ENCODE peak calls at places on chromosomes 7 and 10, in seven cellular contexts. Q is HFF-Myc, M is astrocyte of the spinal cord, L is endothelial cell of umbilical vein, X is mesendoderm, D is A549, H is brain microvascular endothelial cell. P is an unnamed sample.

GRCh38 chr10:72292223-72292691 is 18.5 kb downstream of the DDIT4 start:
- DNase-seq in Q (no peak), M (no peak), L (no peak), X (no peak), D (peak), H (no peak), P (no peak)

GRCh38 chr10:4242561-4243035 is 457.6 kb upstream of the KLF6 start:
- DNase-seq in Q (peak), M (peak), L (peak), X (peak), D (no peak), H (peak), P (peak)

GRCh38 chr10:104330168-104331117 is 7.8 kb downstream of the ITPRIP start:
- DNase-seq in Q (no peak), M (peak), L (peak), X (peak), D (peak), H (peak), P (peak)

GRCh38 chr10:22832198-22832597 is 95.7 kb upstream of the ARMC3 start:
- DNase-seq in Q (no peak), M (no peak), L (no peak), X (no peak), D (no peak), H (no peak), P (no peak)

GRCh38 chr7:46173526-46174191 is 252.6 kb upstream of the IGFBP3 start:
- DNase-seq in Q (no peak), M (no peak), L (no peak), X (no peak), D (no peak), H (no peak), P (peak)

GRCh38 chr7:111752022-111752582 is 189.8 kb upstream of the IMMP2L start:
- DNase-seq in Q (no peak), M (peak), L (peak), X (peak), D (peak), H (no peak), P (peak)

GRCh38 chr7:116708248-116708647 is 36.3 kb downstream of the MET start:
- DNase-seq in Q (no peak), M (peak), L (no peak), X (no peak), D (no peak), H (no peak), P (no peak)

GRCh38 chr10:108362956-108363355 is 1198.5 kb upstream of the SORCS1 start:
- DNase-seq in Q (no peak), M (no peak), L (no peak), X (peak), D (no peak), H (no peak), P (no peak)

GRCh38 chr7:152081088-152081487 is 55.6 kb downstream of the GALNT11 start:
- DNase-seq in Q (no peak), M (no peak), L (no peak), X (peak), D (peak), H (no peak), P (no peak)

GRCh38 chr7:45888185-45888992 is at the start of gene IGFBP1:
- DNase-seq in Q (no peak), M (peak), L (peak), X (peak), D (peak), H (no peak), P (no peak)

GRCh38 chr10:77176224-77176623 is 461.4 kb downstream of the KCNMA1 start:
- DNase-seq in Q (no peak), M (no peak), L (no peak), X (no peak), D (no peak), H (no peak), P (no peak)

GRCh38 chr7:73879977-73880681 is 19.2 kb downstream of the TMEM270 start:
- DNase-seq in Q (no peak), M (no peak), L (no peak), X (peak), D (peak), H (no peak), P (no peak)

GRCh38 chr7:64642046-64642445 is 23.9 kb upstream of the ZNF107 start:
- DNase-seq in Q (no peak), M (no peak), L (no peak), X (no peak), D (no peak), H (no peak), P (no peak)

GRCh38 chr7:80699656-80700318 is 61.3 kb downstream of the CD36 start:
- DNase-seq in Q (no peak), M (peak), L (peak), X (no peak), D (no peak), H (no peak), P (no peak)

GRCh38 chr10:78211476-78212110 is 177.9 kb downstream of the RPS24 start:
- DNase-seq in Q (no peak), M (peak), L (peak), X (peak), D (peak), H (peak), P (peak)

GRCh38 chr10:99880071-99880835 is 97.8 kb downstream of the ABCC2 start:
- DNase-seq in Q (no peak), M (no peak), L (peak), X (no peak), D (no peak), H (peak), P (no peak)

GRCh38 chr10:11409357-11409756 is 202.1 kb downstream of the USP6NL start:
- DNase-seq in Q (no peak), M (no peak), L (no peak), X (no peak), D (no peak), H (no peak), P (no peak)

GRCh38 chr7:111682576-111683372 is 120.5 kb upstream of the IMMP2L start:
- DNase-seq in Q (no peak), M (no peak), L (no peak), X (no peak), D (no peak), H (no peak), P (no peak)

GRCh38 chr10:33136781-33137180 is 178.8 kb upstream of the ITGB1 start:
- DNase-seq in Q (no peak), M (peak), L (no peak), X (no peak), D (no peak), H (no peak), P (no peak)

GRCh38 chr10:129963831-129964501 is at the start of gene EBF3:
- DNase-seq in Q (no peak), M (no peak), L (peak), X (peak), D (peak), H (peak), P (no peak)

GRCh38 chr7:84841809-84842208 is 345.0 kb downstream of the SEMA3D start:
- DNase-seq in Q (no peak), M (peak), L (no peak), X (no peak), D (no peak), H (no peak), P (no peak)

GRCh38 chr7:142443614-142444013 is 185.8 kb upstream of the PRSS58 start:
- DNase-seq in Q (no peak), M (no peak), L (peak), X (no peak), D (no peak), H (no peak), P (no peak)

GRCh38 chr10:8639601-8640000 is 585.1 kb downstream of the GATA3 start:
- DNase-seq in Q (no peak), M (no peak), L (no peak), X (no peak), D (no peak), H (no peak), P (no peak)

GRCh38 chr7:79668292-79668691 is 214.8 kb upstream of the MAGI2 start:
- DNase-seq in Q (no peak), M (no peak), L (no peak), X (no peak), D (no peak), H (peak), P (no peak)

GRCh38 chr7:79666472-79666871 is 213.0 kb upstream of the MAGI2 start:
- DNase-seq in Q (no peak), M (no peak), L (no peak), X (no peak), D (no peak), H (no peak), P (no peak)

DNA sequence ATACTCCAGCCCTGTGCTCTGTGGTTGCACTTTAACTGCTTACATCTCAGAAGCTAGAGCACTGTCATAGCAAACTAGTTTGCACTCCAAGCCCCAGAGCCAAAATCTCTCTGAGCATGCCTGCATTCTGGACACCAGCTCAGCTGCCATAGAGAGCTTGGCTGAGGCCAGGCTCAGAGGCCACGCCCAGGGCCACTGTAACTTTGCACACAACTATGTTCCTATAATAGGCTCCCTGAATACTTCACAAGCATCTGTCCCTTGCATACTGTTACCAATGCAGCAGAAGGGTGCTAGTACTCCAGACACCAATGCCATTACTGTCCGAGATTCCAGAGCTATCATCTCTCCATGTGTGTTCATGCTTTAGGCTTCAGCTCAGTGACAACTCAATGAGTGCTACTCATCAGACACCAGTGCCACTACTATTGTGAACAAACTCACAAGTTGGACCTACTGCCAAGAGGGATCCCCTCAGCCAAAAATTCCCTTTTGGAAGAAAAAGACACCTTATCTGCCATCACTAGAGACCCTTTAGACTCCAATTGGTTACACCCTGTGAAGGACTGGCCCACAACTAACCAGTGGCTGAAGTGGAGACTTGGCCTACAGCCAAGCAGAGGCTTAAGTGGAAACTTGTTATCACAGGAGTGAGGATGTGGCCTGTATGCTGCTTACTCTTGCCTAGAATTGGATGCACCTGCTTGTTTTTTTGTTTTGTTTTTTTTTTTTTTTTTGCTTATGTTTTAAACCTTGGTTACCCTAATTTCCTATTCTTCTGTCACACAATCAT is 211.6 kb upstream of the MAGI2 start:
- DNase-seq in Q (no peak), M (no peak), L (no peak), X (no peak), D (no peak), H (no peak), P (no peak)
- H3K4me3 ChIP-seq in Q (no peak), M (no peak), L (no peak), X (no peak), D (no peak), H (no peak), P (no peak)

GRCh38 chr10:58781873-58782488 is 269.3 kb downstream of the BICC1 start:
- DNase-seq in Q (peak), M (peak), L (peak), X (peak), D (peak), H (peak), P (peak)

GRCh38 chr10:58780481-58780880 is 267.8 kb downstream of the BICC1 start:
- DNase-seq in Q (no peak), M (peak), L (no peak), X (no peak), D (no peak), H (no peak), P (no peak)

GRCh38 chr10:58785354-58785753 is 272.7 kb downstream of the BICC1 start:
- DNase-seq in Q (no peak), M (no peak), L (no peak), X (no peak), D (no peak), H (no peak), P (no peak)

GRCh38 chr10:58784361-58784760 is 271.7 kb downstream of the BICC1 start:
- DNase-seq in Q (no peak), M (no peak), L (no peak), X (no peak), D (no peak), H (no peak), P (no peak)

DNA sequence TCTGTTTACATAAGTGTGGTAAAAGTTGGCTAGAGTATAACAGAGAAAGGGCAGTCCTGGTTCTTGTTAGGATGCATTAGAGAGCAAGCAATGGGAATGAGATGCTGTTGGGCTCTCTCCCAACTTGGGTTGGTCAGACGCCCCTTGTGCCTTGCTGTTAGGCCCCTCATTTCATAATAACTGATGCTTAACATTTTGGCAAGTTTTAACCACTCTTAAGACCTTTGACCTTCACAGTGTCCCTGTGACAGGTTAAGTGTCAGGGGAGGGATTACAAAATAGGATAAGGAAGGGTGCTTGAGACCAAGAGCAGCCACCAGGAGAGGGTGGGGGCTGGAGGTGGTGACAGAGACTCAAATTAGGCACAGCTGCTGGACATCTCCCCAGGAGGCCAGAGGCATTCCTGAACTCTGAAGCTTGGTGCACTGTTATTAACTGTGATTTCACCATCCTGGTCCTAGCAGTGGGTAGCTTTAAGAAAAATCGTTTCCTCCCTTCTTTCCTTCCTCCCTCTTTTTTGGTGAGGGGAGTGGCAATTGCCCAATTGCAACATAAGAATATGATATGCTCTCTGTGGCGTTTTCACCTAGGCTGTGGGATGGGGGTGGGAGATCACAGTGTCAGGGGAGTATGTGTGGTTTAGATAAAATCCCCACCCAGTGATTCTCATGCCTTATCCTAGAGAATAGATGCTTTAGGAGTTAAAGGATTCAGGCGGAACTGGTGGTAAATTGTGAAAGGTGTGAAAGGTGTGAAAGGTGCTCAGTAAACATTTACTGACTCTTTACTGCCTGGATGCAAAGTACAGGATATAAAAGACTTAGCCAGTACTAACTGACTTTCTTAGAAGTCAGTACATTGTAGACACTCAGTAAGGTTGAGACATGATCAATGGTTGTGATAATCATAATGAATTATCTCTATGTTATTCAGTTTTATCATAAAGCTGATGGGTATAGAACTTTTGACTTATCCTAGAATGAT is 270.5 kb downstream of the BICC1 start:
- DNase-seq in Q (peak), M (no peak), L (no peak), X (no peak), D (no peak), H (no peak), P (no peak)
- H3K4me3 ChIP-seq in Q (no peak), M (no peak), L (no peak), X (no peak), D (no peak), H (no peak), P (no peak)

DNA sequence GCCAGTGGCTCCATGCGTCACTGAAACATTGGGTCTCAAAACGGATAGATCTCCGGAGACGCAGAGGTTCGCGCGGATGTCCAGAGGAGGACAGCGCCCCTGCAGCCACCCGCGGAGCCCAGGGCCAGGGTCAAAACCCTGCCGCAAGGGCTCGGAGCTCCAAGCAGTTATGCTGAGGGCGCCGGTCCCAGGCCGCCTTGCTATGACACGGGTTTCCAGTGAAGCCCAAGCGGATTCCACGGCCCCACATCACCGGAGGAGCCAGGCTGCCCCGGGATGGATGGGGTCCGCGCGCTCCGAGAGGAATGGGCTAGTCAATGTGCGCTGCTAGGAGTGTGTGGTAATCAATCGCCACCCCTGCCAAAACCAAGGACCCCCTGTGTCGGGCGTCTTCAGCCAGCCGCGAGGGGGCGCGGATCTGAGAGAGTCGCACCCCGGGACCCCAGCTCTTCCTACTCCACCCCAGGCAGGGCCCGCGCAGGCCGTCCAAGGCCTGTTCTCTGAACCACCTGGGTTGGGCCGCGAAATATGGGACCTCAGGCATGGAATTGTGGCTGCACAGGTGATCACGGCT is 5.6 kb upstream of the EMX2 start:
- DNase-seq in Q (no peak), M (no peak), L (no peak), X (peak), D (no peak), H (no peak), P (no peak)
- H3K4me3 ChIP-seq in Q (no peak), M (no peak), L (no peak), X (no peak), D (no peak), H (no peak), P (no peak)

GRCh38 chr7:50474382-50475155 is 24.4 kb upstream of the FIGNL1 start:
- DNase-seq in Q (no peak), M (no peak), L (peak), X (no peak), D (no peak), H (no peak), P (no peak)

GRCh38 chr7:50471970-50472369 is 21.8 kb upstream of the FIGNL1 start:
- DNase-seq in Q (no peak), M (no peak), L (no peak), X (no peak), D (no peak), H (no peak), P (no peak)

GRCh38 chr7:50472427-50472826 is 22.3 kb upstream of the FIGNL1 start:
- DNase-seq in Q (no peak), M (no peak), L (no peak), X (no peak), D (no peak), H (no peak), P (no peak)

GRCh38 chr7:50475340-50475739 is 25.2 kb upstream of the FIGNL1 start:
- DNase-seq in Q (no peak), M (no peak), L (no peak), X (peak), D (no peak), H (no peak), P (no peak)

DNA sequence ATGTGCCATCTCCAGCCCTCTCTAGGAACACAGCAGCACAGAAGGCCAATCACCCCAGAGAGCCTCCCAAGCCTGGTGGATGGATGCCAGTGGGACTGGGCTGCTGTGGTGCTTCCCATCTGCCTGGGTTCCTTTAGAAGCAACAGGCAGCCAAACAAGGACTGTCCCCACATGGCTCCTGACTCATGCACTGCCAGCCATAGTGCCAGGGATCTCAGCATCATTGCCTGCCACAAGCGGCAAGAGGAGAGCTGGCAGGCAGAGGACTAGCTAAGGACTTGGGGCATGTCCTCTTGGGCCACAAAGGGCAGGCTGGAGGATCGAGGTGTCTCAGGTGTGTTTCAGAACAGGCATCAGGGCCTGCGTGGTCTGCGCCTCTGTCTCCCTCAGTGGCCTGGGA is 23.4 kb upstream of the FIGNL1 start:
- DNase-seq in Q (no peak), M (no peak), L (no peak), X (no peak), D (no peak), H (no peak), P (no peak)
- H3K4me3 ChIP-seq in Q (no peak), M (no peak), L (no peak), X (no peak), D (no peak), H (no peak), P (no peak)

DNA sequence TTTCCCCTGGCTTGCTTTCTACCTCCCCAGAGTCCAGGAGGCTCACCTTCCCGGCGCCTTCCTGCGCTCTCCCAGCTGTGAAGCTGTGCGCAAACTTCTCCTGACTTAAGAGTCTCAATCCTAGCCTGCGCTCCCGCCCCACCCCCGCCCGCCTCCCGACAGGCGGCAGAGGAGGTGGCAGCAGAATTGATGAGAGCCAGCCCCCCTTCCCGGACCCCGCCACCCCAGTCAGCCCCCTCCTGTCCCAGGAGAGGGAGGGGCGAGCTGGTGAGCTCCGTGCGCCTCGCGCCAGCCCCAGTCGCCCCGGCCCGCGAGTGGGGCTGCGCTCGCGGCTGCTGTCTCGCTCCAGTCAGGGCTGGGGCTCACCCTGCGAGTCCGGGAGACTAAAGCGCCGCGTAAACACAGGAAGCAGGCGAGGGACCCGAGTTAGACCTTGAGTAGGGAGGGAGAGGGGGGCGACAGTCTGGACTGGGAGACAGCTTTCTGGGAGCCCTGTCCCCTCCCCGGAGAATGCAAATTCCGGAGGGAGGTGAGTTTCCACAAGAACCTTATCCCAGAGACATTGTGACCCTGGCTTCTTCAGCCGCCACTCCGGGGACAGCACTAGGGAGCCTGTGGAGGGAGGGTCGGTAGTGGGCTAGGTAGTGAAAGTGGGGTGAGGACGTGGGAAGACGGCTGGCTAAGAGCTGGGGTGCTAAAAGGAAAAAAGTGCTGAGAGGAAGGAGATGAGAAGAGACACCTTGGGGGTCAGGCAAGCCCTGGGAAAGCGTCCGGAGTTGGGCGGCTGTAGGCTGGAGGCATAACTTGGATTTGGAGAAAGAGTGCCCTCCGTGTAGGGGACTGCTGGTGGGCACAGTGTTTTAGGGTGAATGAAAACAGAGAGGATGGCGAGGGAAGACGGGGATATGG is at the start of gene CALCR:
- DNase-seq in Q (no peak), M (no peak), L (no peak), X (peak), D (peak), H (no peak), P (no peak)
- H3K4me3 ChIP-seq in Q (no peak), M (no peak), L (no peak), X (peak), D (peak), H (peak), P (no peak)